ENCODE peak calls at places on chromosome 5, in four cellular contexts. P is cardiac fibroblast, Z is psoas muscle, F is pancreas. V is an unnamed sample.
A peak's percentile ranks its signal among the peaks of the same experiment; 100 is the strongest.

GRCh38 chr5:73346878-73347408 is 101.6 kb downstream of the FOXD1 start:
- DNase-seq in F (no peak), P (no peak), Z (no peak), V (no peak)

GRCh38 chr5:80275347-80275746 is 19.5 kb upstream of the SERINC5 start:
- DNase-seq in Z (no peak), P (peak; percentile 59), F (no peak), V (no peak)

GRCh38 chr5:56476487-56476856 is 243.3 kb upstream of the ANKRD55 start:
- DNase-seq in P (no peak), Z (no peak), F (no peak), V (no peak)

GRCh38 chr5:139438707-139439012 is 665 bp downstream of the DNAJC18 start:
- DNase-seq in P (no peak), Z (no peak), F (no peak), V (no peak)

GRCh38 chr5:97134634-97135033 is 7.8 kb downstream of the LIX1 start:
- DNase-seq in F (no peak), Z (no peak), P (no peak), V (no peak)

GRCh38 chr5:130135506-130135905 is 231.2 kb downstream of the CHSY3 start:
- DNase-seq in F (no peak), Z (no peak), P (peak; percentile 79), V (peak; percentile 46)

GRCh38 chr5:54654211-54654610 is 136.7 kb downstream of the SNX18 start:
- DNase-seq in Z (no peak), P (no peak), F (no peak), V (no peak)

GRCh38 chr5:59685806-59686205 is 207.7 kb downstream of the PDE4D start:
- DNase-seq in Z (no peak), P (peak; percentile 3), F (no peak), V (no peak)

GRCh38 chr5:56565693-56566092 is 249.7 kb upstream of the MAP3K1 start:
- DNase-seq in P (no peak), F (no peak), Z (no peak), V (no peak)

GRCh38 chr5:151248651-151249050 is 4.3 kb upstream of the GM2A start:
- DNase-seq in Z (no peak), P (no peak), F (peak; percentile 30), V (no peak)

GRCh38 chr5:180646289-180646962 is 3.0 kb downstream of the FLT4 start:
- DNase-seq in F (no peak), P (no peak), Z (no peak), V (no peak)

GRCh38 chr5:162248107-162248713 is 180.6 kb downstream of the GABRG2 start:
- DNase-seq in P (no peak), Z (no peak), F (no peak), V (no peak)

GRCh38 chr5:80343067-80343466 is 23.3 kb downstream of the SPZ1 start:
- DNase-seq in Z (no peak), F (no peak), P (no peak), V (no peak)

GRCh38 chr5:60026174-60026573 is 132.6 kb upstream of the PDE4D start:
- DNase-seq in F (no peak), Z (no peak), P (no peak), V (no peak)

GRCh38 chr5:39024884-39025283 is 49.3 kb downstream of the RICTOR start:
- DNase-seq in F (no peak), P (no peak), Z (no peak), V (no peak)

GRCh38 chr5:131164161-131164930 is 710 bp downstream of the HINT1 start:
- DNase-seq in Z (peak; percentile 80), P (peak; percentile 66), F (peak; percentile 53), V (no peak)

GRCh38 chr5:78497573-78498533 is 137.4 kb downstream of the SCAMP1 start:
- DNase-seq in P (no peak), F (no peak), Z (no peak), V (no peak)

GRCh38 chr5:127562252-127562651 is 44.8 kb downstream of the PRRC1 start:
- DNase-seq in F (no peak), Z (no peak), P (peak; percentile 41), V (no peak)

GRCh38 chr5:86999951-87000350 is 267.7 kb upstream of the RASA1 start:
- DNase-seq in Z (no peak), P (no peak), F (no peak), V (peak; percentile 91)

GRCh38 chr5:143245929-143246561 is 157.4 kb downstream of the NR3C1 start:
- DNase-seq in Z (peak; percentile 43), P (peak; percentile 80), F (no peak), V (peak; percentile 76)

GRCh38 chr5:139394123-139394653 is 716 bp downstream of the PROB1 start:
- DNase-seq in F (no peak), P (peak; percentile 35), Z (peak; percentile 81), V (no peak)

GRCh38 chr5:171795381-171795780 is 9.8 kb downstream of the SMIM23 start:
- DNase-seq in P (no peak), F (no peak), Z (no peak), V (no peak)
- TF ChIP-seq CTCF in P (no peak), F (no peak), Z (no peak), V (no peak)

GRCh38 chr5:150092159-150092787 is 5.9 kb upstream of the CSF1R start:
- DNase-seq in Z (no peak), F (no peak), P (no peak), V (no peak)
- TF ChIP-seq CTCF in Z (no peak), F (no peak), P (no peak), V (no peak)

DNA sequence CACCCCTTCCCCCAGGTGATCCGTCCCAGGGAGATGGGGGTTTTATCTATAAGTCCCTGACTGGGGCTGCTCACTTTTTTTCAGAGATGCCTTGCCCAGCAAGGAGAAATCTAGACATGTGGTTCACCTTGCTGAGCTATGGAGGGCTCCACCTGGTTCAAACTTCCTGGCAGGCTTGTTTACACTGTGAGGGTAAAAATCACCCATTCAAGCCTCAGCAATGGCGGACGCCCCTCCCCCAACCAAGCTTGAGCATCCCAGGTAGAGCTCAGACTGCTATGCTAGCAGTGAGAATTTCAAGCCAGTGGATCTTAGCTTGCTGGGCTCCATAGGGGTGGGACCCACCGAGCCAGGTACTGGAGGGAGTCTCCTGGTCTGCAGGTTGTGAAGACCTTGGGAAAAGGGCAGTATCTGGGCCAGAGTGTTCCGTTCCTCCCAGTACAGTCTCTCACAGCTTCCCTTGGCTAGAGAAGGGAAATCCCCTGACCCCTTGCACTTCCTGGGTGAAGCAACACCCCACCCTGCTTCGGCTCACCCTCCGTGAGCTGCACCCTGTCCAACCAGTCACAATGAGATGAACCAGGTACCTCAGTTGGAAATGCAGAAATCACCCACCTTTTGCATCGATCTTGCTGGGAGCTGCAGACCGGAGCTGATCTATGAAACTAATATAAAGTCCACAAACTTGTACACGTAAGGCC is 231.7 kb downstream of the CTNND2 start:
- DNase-seq in P (no peak), F (no peak), Z (no peak), V (no peak)
- TF ChIP-seq CTCF in P (no peak), F (no peak), Z (no peak), V (no peak)

GRCh38 chr5:132526974-132527564 is 16.3 kb downstream of the IL5 start:
- DNase-seq in F (no peak), Z (no peak), P (no peak), V (no peak)
- TF ChIP-seq CTCF in F (no peak), Z (no peak), P (no peak), V (no peak)

DNA sequence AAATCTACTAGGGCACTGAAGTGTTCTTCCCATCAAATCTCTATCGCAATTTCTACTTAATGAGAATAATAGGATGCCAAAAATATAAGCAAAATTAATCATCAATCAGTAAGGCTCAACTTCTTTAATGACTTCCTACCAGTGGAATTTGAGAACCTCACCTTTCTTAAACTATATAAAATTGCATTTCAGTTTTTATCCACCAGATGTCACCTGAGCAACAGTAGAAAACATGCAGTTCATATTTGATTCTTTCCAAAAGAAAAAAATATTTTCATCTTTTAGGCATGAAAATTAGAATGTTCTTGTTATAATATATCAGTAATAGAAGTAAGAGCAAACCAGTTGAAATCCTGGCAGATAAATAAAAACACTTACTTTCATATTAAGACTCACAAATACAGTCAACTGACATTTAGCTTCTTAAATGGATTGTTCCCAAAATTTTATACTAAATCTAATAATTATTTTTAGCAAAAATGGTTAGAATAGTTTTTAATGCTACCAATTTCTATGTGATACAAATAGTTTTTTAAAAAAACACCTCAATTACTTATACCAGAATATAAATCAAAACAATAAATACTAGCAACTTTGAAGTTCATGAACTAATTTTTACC is 13.4 kb upstream of the CCDC112 start:
- DNase-seq in Z (no peak), P (peak; percentile 62), F (no peak), V (peak; percentile 19)
- TF ChIP-seq CTCF in Z (peak; percentile 80), P (peak; percentile 44), F (peak; percentile 18), V (peak; percentile 59)

GRCh38 chr5:141172381-141173204 is at the start of gene PCDHB7:
- DNase-seq in P (peak; percentile 16), F (no peak), Z (no peak), V (no peak)
- TF ChIP-seq CTCF in P (peak; percentile 32), F (no peak), Z (peak; percentile 32), V (peak; percentile 51)

GRCh38 chr5:172909931-172910502 is 49.2 kb upstream of the RPL26L1 start:
- DNase-seq in F (no peak), Z (no peak), P (peak; percentile 69), V (peak; percentile 92)

GRCh38 chr5:172913117-172913850 is 45.9 kb upstream of the RPL26L1 start:
- DNase-seq in P (peak; percentile 32), Z (no peak), F (peak; percentile 69), V (no peak)

GRCh38 chr5:172911628-172911880 is 47.7 kb upstream of the RPL26L1 start:
- DNase-seq in P (no peak), Z (no peak), F (no peak), V (no peak)

GRCh38 chr5:172911976-172912375 is 47.2 kb upstream of the RPL26L1 start:
- DNase-seq in F (no peak), P (no peak), Z (no peak), V (no peak)

DNA sequence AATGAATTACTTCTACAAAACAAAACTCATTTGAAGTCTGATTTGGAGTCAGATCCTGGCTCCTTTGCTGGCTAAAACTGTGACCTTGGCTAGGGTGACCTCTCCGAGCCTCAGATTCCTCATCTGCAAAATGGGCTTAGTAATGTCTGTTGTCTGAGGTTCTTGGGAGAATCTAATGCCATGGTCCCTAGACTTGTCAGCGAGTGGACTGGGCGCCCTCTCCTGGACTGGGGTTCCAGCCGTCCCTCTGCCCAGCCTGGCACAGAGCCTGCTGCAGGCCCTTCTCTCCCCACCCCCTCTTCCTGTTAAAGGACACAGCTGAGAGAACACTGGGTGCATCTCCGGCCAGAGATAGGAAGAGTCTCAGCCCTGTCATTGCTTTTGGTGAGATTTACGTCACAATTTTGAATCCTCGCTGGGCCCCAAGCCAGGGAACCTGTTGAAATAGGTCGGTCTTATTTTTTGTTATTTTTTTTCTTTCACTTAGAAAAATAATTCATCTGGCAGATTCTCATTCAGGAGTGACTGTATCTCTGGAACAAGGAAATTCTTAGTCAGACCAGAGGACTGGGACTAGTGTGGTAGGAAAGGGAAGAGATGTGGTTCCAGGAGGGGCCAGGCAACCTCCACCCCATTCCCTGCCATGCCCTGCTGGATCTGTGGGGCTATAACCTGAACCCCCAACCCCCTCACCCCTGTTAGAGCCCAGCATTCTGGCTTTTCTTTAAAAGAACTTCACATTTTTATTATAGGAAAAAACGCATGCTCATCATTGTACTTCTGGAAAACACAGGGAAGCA is 48.2 kb upstream of the RPL26L1 start:
- DNase-seq in F (no peak), P (peak; percentile 93), Z (peak; percentile 77), V (peak; percentile 88)
- TF ChIP-seq CTCF in F (no peak), P (peak; percentile 50), Z (peak; percentile 11), V (peak; percentile 70)